ENCODE peak calls at places on chromosomes 12 and 14, in six cellular contexts. P is HT1080; B is dorsolateral prefrontal cortex; T is stimulated activated CD8-positive, alpha-beta memory T cell treated with anti-CD3 and anti-CD28 coated beads, Interleukin-7, amount 100 ng/mL, for 1 hour; R is GM18507; U is activated CD4-positive, alpha-beta T cell treated with anti-CD3 and anti-CD28 coated beads, Interleukin-2, amount 10 ng/mL, durations not matched to agents 7 days and 5 days. Q is an unnamed sample.

GRCh38 chr14:68016243-68016914 is 196.8 kb downstream of the RAD51B start:
- DNase-seq in P (no peak), B (no peak), T (no peak), R (no peak), U (no peak), Q (no peak)

GRCh38 chr12:44654641-44655625 is 221.2 kb downstream of the NELL2 start:
- DNase-seq in P (no peak), B (no peak), T (no peak), R (no peak), U (no peak), Q (no peak)

GRCh38 chr14:74835607-74836250 is 40.2 kb downstream of the PROX2 start:
- DNase-seq in P (no peak), B (no peak), T (no peak), R (no peak), U (no peak), Q (no peak)

GRCh38 chr14:76844223-76844622 is 18.0 kb downstream of the LRRC74A start:
- DNase-seq in P (peak; percentile 82), B (no peak), T (peak; percentile 5), R (no peak), U (peak; percentile 75), Q (no peak)

GRCh38 chr14:48622980-48623379 is 947.6 kb upstream of the MDGA2 start:
- DNase-seq in P (peak; percentile 11), B (no peak), T (no peak), R (no peak), U (no peak), Q (no peak)

GRCh38 chr12:120822832-120823503 is 81.2 kb downstream of the SPPL3 start:
- DNase-seq in P (no peak), B (no peak), T (no peak), R (no peak), U (no peak), Q (no peak)

GRCh38 chr12:1162083-1162760 is 171.2 kb downstream of the ERC1 start:
- DNase-seq in P (no peak), B (no peak), T (no peak), R (no peak), U (no peak), Q (no peak)

GRCh38 chr12:99772274-99772673 is 124.7 kb downstream of the GARIN6 start:
- DNase-seq in P (no peak), B (no peak), T (no peak), R (no peak), U (no peak), Q (no peak)

GRCh38 chr12:107458163-107458562 is 227.4 kb upstream of the PWP1 start:
- DNase-seq in P (no peak), B (no peak), T (no peak), R (no peak), U (no peak), Q (no peak)

GRCh38 chr12:104381721-104382480 is 74.8 kb upstream of the CHST11 start:
- DNase-seq in P (peak; percentile 75), B (peak; percentile 72), T (peak; percentile 69), R (peak; percentile 54), U (peak; percentile 86), Q (peak; percentile 50)

Q was measured in hippocampal formation.